ENCODE peak calls at places on chromosomes 7 and 10, in eight cellular contexts. E is ascending aorta; O is esophagus squamous epithelium; A is HEK293T; X is occipital lobe; F is stimulated activated CD4-positive, alpha-beta T cell treated with anti-CD3 and anti-CD28 coated beads, Interleukin-2, amount 100 ng/mL, for 48 hours; B is aorta; J is transverse colon. U is an unnamed sample.

GRCh38 chr10:5490698-5491464 is 8.5 kb downstream of the CALML5 start:
- DNase-seq in A (no peak), J (no peak), F (no peak), O (no peak), E (no peak), X (no peak), B (no peak), U (no peak)

GRCh38 chr10:24444337-24444736 is 235.4 kb downstream of the KIAA1217 start:
- DNase-seq in E (no peak), X (no peak), A (no peak), J (no peak), O (no peak), F (no peak), B (no peak), U (peak)

GRCh38 chr10:93062499-93063216 is 2.1 kb downstream of the CYP26C1 start:
- DNase-seq in B (peak), E (no peak), F (peak), X (no peak), O (no peak), A (no peak), J (no peak), U (no peak)

GRCh38 chr7:32108651-32109050 is 38.4 kb upstream of the PDE1C start:
- DNase-seq in B (no peak), O (no peak), F (no peak), X (no peak), A (no peak), E (no peak), J (no peak), U (no peak)

GRCh38 chr10:11150876-11151275 is 133.2 kb downstream of the CELF2 start:
- DNase-seq in J (no peak), O (no peak), B (no peak), F (no peak), A (no peak), X (no peak), E (no peak), U (no peak)

GRCh38 chr7:141986923-141987322 is 8.8 kb upstream of the MGAM start:
- DNase-seq in O (no peak), X (no peak), F (no peak), B (no peak), E (no peak), A (no peak), J (no peak), U (no peak)

GRCh38 chr10:133372507-133372906 is 647 bp downstream of the ECHS1 start:
- DNase-seq in F (no peak), E (no peak), A (no peak), J (peak), X (no peak), O (no peak), B (peak), U (no peak)

GRCh38 chr10:30970760-30971460 is 60.8 kb downstream of the ZNF438 start:
- DNase-seq in E (no peak), A (no peak), J (no peak), F (no peak), X (no peak), B (no peak), O (no peak), U (no peak)

GRCh38 chr7:78326189-78326588 is 527.6 kb downstream of the PHTF2 start:
- DNase-seq in B (no peak), J (no peak), X (no peak), O (no peak), F (no peak), A (no peak), E (no peak), U (no peak)

GRCh38 chr7:92634924-92635519 is 44.8 kb upstream of the FAM133B start:
- DNase-seq in E (no peak), B (no peak), A (no peak), J (no peak), X (no peak), O (no peak), F (no peak), U (peak)